ENCODE peak calls at places on chromosomes 16 and 17, in four cellular contexts. K, C, X and Z are unnamed samples.

GRCh38 chr17:27283057-27283456 is 10.9 kb upstream of the WSB1 start:
- DNase-seq in K (no peak), C (no peak), X (no peak), Z (no peak)

GRCh38 chr17:50397919-50398285 is 579 bp upstream of the LRRC59 start:
- DNase-seq in K (no peak), C (peak; percentile 32), X (no peak), Z (no peak)

GRCh38 chr16:81697321-81697885 is 81.7 kb upstream of the PLCG2 start:
- DNase-seq in K (peak; percentile 51), C (peak; percentile 57), X (peak; percentile 57), Z (peak; percentile 50)

GRCh38 chr16:725463-726187 is 618 bp downstream of the CCDC78 start:
- DNase-seq in K (no peak), C (no peak), X (no peak), Z (no peak)

GRCh38 chr16:78522327-78522726 is 422.9 kb downstream of the WWOX start:
- DNase-seq in K (no peak), C (no peak), X (no peak), Z (no peak)

GRCh38 chr17:35214192-35214591 is 20.0 kb upstream of the SLC35G3 start:
- DNase-seq in K (no peak), C (no peak), X (no peak), Z (no peak)

GRCh38 chr16:88759245-88759975 is 25.6 kb downstream of the PIEZO1 start:
- DNase-seq in K (no peak), C (no peak), X (no peak), Z (no peak)

GRCh38 chr17:57948555-57949420 is 6.4 kb downstream of the CUEDC1 start:
- DNase-seq in K (peak; percentile 100), C (no peak), X (no peak), Z (no peak)

GRCh38 chr17:40362696-40363479 is 1.6 kb downstream of the GJD3 start:
- DNase-seq in K (peak; percentile 54), C (peak; percentile 91), X (no peak), Z (no peak)

DNA sequence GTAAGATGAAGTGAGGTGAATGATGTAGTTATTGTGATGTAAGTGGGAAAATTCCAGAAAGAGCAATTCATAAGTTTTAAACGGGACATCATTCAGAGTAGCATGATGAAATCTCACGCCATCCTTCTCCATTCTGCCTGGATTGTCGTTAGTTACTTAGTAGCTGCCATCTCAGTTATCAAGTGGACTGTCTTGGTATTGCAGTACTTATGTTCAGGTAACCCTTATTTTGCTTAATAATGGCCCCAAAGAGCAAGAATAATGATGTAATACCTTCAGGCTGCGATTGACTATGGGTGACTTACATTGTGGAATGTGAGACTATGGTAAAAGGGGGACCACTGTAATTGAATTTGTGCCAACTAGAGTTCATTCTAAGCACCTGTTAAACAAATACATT is 234.1 kb upstream of the TOM1L1 start:
- DNase-seq in K (no peak), C (no peak), X (no peak), Z (peak; percentile 5)
- TF ChIP-seq ZNF274 in K (no peak), C (no peak), X (no peak), Z (no peak)

GRCh38 chr17:49132317-49132698 is 261 bp upstream of the B4GALNT2 start:
- DNase-seq in K (no peak), C (no peak), X (no peak), Z (no peak)
- TF ChIP-seq YY1 in K (no peak), C (no peak), X (no peak), Z (no peak)

DNA sequence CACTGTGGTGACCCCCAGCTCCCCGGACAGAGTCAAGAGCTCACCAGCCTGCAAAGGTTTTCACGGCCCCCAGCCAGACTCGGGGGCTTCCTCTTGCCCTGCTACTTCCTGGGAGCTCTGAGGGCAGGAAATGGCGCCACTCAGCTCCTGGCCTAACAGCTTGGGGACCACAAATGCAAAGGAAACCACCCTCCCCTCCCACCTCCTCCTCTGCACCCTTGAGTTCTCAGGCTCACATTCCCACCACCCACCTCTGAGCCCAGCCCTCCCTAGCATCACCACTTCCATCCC is 373 bp upstream of the SPN start:
- DNase-seq in K (no peak), C (no peak), X (no peak), Z (no peak)
- TF ChIP-seq ZNF274 in K (no peak), C (no peak), X (no peak), Z (no peak)

GRCh38 chr17:28325221-28325620 is 6.2 kb downstream of the TMEM97 start:
- DNase-seq in K (no peak), C (no peak), X (no peak), Z (no peak)
- TF ChIP-seq YY1 in K (no peak), C (no peak), X (no peak), Z (no peak)

DNA sequence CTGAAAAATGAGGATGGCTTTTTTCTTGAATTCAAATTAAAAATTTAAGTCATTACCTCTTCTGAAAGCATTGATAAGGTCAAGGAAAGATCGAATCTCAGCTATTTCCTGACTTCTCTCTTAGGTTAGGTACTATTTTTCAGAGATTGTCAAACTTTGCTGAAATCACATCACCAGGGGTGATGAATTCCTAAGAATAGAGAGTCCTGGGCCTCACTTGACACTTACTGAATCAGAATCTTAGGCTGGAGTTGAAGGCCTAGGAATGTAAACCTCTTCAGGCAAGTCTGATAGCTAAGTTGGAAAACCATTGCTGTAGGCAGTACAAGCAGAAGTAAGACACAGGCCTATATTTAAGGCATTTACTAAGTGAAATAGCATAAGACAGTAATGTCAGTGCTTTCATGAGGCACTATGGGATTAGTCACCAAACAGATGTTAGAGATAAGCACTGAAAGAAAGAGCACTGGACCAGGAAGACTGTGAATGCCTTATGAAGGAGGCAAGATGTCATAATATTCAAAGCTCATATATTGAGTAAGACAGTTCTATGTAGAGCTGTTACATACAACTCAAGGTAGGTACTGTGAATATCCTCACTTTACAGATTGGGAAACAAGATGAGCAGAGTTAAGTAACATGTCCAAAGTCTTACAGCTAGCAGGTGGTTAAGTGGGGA is 21.5 kb downstream of the DCAF7 start:
- DNase-seq in K (no peak), C (peak; percentile 58), X (no peak), Z (no peak)
- TF ChIP-seq ZNF274 in K (no peak), C (no peak), X (no peak), Z (no peak)

DNA sequence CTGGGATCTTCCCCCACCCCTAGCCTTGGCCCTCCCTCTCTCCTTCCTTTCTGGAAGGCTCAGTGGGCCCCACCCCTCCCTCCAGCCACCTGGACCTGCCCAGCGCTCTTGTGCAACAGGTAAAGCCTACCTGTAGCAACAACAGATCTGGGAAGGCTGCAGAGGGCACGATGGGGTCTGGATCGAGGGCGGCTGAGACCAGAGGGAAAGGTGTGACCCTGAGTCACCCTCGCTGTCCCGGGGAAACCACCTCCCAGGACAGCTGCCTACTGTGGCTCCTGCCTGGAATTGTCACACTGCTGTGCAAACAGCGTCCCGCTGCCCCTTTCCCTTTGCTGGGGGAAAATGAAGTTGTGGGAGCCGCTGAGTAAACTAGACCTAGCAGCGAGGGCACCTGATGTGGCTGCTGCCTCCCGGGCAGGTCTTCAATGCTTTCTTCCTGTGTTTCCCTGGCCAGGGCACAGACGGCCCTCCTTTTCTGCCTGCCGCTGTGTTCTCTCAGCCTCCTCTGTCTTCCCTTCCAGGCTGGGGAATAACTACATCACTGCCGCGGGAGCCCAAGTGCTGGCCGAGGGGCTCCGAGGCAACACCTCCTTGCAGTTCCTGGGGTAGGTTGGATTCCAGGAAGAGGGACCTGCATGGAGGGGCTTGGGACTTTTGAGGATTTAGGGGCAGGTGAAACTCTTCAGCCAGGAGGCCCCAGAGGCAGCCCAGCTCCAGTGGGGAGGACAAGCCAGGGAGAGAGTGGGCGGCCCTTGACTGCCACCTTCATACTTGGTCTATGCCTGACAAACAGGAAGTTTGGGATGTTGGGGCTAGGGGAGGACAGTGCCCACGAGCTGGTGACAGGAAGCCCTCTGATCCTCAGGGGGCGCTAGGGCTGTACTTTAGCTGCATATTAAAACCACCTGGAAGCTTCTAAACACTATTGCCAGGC is 22.2 kb upstream of the CYLD start:
- DNase-seq in K (no peak), C (no peak), X (no peak), Z (peak; percentile 15)
- TF ChIP-seq YY1 in K (no peak), C (no peak), X (no peak), Z (no peak)

GRCh38 chr17:4944554-4945175 is 3.7 kb downstream of the PFN1 start:
- DNase-seq in K (no peak), C (no peak), X (no peak), Z (no peak)
- TF ChIP-seq ZNF274 in K (no peak), C (no peak), X (no peak), Z (no peak)

GRCh38 chr16:55701442-55702319 is 45.9 kb downstream of the SLC6A2 start:
- DNase-seq in K (peak; percentile 46), C (peak; percentile 71), X (no peak), Z (peak; percentile 35)
- TF ChIP-seq YY1 in K (no peak), C (no peak), X (no peak), Z (no peak)